ENCODE peak calls at places on chromosomes 13 and 19, in five cellular contexts. M, E, T, K and I are unnamed samples.

GRCh38 chr19:3788991-3789778 is 3.0 kb upstream of the MATK start:
- DNase-seq in M (no peak), E (no peak), T (no peak), K (no peak), I (no peak)

GRCh38 chr13:63731896-63732295 is 2316.2 kb upstream of the PCDH20 start:
- DNase-seq in M (no peak), E (no peak), T (peak), K (no peak), I (no peak)

GRCh38 chr19:30686252-30686762 is 314.1 kb downstream of the ZNF536 start:
- DNase-seq in M (no peak), E (no peak), T (no peak), K (no peak), I (no peak)

GRCh38 chr13:52848455-52849190 is at the start of gene PCDH8:
- DNase-seq in M (no peak), E (no peak), T (no peak), K (no peak), I (peak)

GRCh38 chr19:35562336-35562735 is 1.1 kb downstream of the ATP4A start:
- DNase-seq in M (no peak), E (no peak), T (no peak), K (no peak), I (no peak)

GRCh38 chr13:111661052-111661451 is 340.6 kb downstream of the TEX29 start:
- DNase-seq in M (no peak), E (no peak), T (no peak), K (no peak), I (no peak)

GRCh38 chr13:24274452-24274971 is 34.9 kb upstream of the C1QTNF9 start:
- DNase-seq in M (no peak), E (no peak), T (no peak), K (no peak), I (no peak)

GRCh38 chr19:10431943-10432735 is 11.8 kb downstream of the PDE4A start:
- DNase-seq in M (peak), E (no peak), T (no peak), K (no peak), I (peak)

GRCh38 chr19:13102666-13103584 is at the start of gene LYL1:
- DNase-seq in M (peak), E (no peak), T (peak), K (peak), I (peak)

GRCh38 chr19:14107581-14108461 is 9.7 kb downstream of the PRKACA start:
- DNase-seq in M (no peak), E (no peak), T (no peak), K (peak), I (no peak)

GRCh38 chr19:4144666-4145261 is 8.7 kb upstream of the CREB3L3 start:
- DNase-seq in M (peak), E (no peak), T (no peak), K (peak), I (no peak)

GRCh38 chr19:35500611-35501010 is 10.3 kb upstream of the KRTDAP start:
- DNase-seq in M (no peak), E (no peak), T (no peak), K (no peak), I (no peak)

GRCh38 chr19:34305221-34306058 is 51.1 kb downstream of the GARRE1 start:
- DNase-seq in M (no peak), E (no peak), T (no peak), K (no peak), I (no peak)

GRCh38 chr19:35444735-35445134 is 3.3 kb upstream of the FFAR2 start:
- DNase-seq in M (no peak), E (no peak), T (no peak), K (no peak), I (no peak)

GRCh38 chr19:44741841-44742352 is 6.6 kb upstream of the BCL3 start:
- DNase-seq in M (peak), E (no peak), T (peak), K (peak), I (no peak)

GRCh38 chr13:52738719-52739467 is 727 bp downstream of the CNMD start:
- DNase-seq in M (peak), E (no peak), T (no peak), K (no peak), I (peak)

GRCh38 chr13:27569405-27569804 is 50.9 kb downstream of the LNX2 start:
- DNase-seq in M (no peak), E (no peak), T (no peak), K (no peak), I (no peak)

GRCh38 chr13:27574661-27575060 is 45.7 kb downstream of the LNX2 start:
- DNase-seq in M (no peak), E (no peak), T (no peak), K (no peak), I (no peak)

GRCh38 chr13:27578121-27579030 is 42.0 kb downstream of the LNX2 start:
- DNase-seq in M (no peak), E (no peak), T (no peak), K (peak), I (no peak)

DNA sequence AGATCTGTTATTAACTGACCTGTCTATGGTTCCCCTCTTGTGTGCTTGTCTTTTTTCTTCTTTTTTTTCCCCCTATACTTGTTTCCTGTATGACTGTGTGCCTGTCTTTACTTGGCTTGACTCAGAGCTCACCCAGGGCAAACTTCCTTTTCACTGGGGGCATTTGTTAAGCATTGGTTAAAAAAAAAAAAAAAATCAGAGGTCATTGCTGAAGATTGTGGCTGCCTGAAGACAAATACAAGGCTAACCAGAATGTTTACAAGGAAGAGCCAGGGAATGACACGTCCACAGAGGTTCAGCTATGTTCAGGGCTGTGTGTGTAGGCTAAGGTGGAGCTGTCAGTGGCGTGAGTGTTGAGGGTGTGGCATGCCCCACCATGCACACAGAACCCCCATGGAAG is 47.1 kb downstream of the LNX2 start:
- DNase-seq in M (no peak), E (no peak), T (peak), K (peak), I (no peak)
- TF ChIP-seq USF2 in M (no peak), E (no peak), T (no peak), K (no peak), I (no peak)

GRCh38 chr19:16593181-16593580 is 21.0 kb upstream of the SLC35E1 start:
- DNase-seq in M (no peak), E (no peak), T (no peak), K (no peak), I (no peak)
- TF ChIP-seq JUN in M (no peak), E (no peak), T (no peak), K (no peak), I (no peak)

GRCh38 chr13:113361406-113361805 is 2.5 kb downstream of the GRTP1 start:
- DNase-seq in M (no peak), E (no peak), T (no peak), K (no peak), I (no peak)
- TF ChIP-seq USF2 in M (no peak), E (no peak), T (no peak), K (no peak), I (no peak)

GRCh38 chr13:104522235-104523072 is 1456.2 kb upstream of the SLC10A2 start:
- DNase-seq in M (no peak), E (no peak), T (no peak), K (no peak), I (no peak)
- TF ChIP-seq JUN in M (no peak), E (no peak), T (no peak), K (no peak), I (no peak)

GRCh38 chr13:109703250-109703649 is 83.1 kb downstream of the IRS2 start:
- DNase-seq in M (no peak), E (no peak), T (no peak), K (no peak), I (no peak)

GRCh38 chr13:109698779-109699178 is 87.6 kb downstream of the IRS2 start:
- DNase-seq in M (no peak), E (no peak), T (no peak), K (no peak), I (no peak)

GRCh38 chr13:109697936-109698335 is 88.4 kb downstream of the IRS2 start:
- DNase-seq in M (peak), E (no peak), T (no peak), K (no peak), I (no peak)

GRCh38 chr13:109700176-109700575 is 86.2 kb downstream of the IRS2 start:
- DNase-seq in M (peak), E (no peak), T (no peak), K (peak), I (no peak)

DNA sequence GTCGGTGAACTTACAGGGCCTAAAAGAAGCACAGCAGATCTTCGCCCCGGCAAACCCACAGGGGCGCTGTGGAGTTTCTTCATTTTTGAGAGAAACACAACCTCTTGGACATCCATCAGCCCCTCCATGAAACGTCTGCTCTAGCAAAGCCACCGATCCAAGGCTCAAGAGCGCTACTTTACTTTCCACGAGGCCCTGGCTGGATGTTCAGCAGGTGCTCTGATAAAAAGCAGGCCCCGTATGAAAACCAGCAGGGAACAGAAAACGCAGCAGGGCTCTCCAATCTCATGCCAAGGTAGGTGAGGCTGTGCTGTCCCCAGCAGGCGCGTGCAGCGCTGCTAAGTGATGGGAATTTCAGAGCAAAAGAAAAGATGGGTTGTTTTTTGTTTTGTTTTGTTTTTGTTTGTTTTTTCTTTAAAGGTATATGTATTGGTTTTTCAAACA is 86.7 kb downstream of the IRS2 start:
- DNase-seq in M (peak), E (no peak), T (no peak), K (no peak), I (peak)
- TF ChIP-seq USF2 in M (no peak), E (no peak), T (no peak), K (no peak), I (no peak)

GRCh38 chr13:32259116-32259515 is 56.0 kb downstream of the ZAR1L start:
- DNase-seq in M (no peak), E (no peak), T (peak), K (peak), I (no peak)

GRCh38 chr13:32262619-32263018 is 52.5 kb downstream of the ZAR1L start:
- DNase-seq in M (no peak), E (no peak), T (no peak), K (no peak), I (no peak)

GRCh38 chr13:32262165-32262564 is 53.0 kb downstream of the ZAR1L start:
- DNase-seq in M (no peak), E (no peak), T (no peak), K (no peak), I (no peak)

GRCh38 chr13:32264407-32264806 is 50.8 kb downstream of the ZAR1L start:
- DNase-seq in M (no peak), E (no peak), T (no peak), K (no peak), I (no peak)

GRCh38 chr13:32261567-32261966 is 53.6 kb downstream of the ZAR1L start:
- DNase-seq in M (peak), E (no peak), T (no peak), K (no peak), I (no peak)
- TF ChIP-seq JUN in M (peak), E (no peak), T (no peak), K (no peak), I (no peak)

DNA sequence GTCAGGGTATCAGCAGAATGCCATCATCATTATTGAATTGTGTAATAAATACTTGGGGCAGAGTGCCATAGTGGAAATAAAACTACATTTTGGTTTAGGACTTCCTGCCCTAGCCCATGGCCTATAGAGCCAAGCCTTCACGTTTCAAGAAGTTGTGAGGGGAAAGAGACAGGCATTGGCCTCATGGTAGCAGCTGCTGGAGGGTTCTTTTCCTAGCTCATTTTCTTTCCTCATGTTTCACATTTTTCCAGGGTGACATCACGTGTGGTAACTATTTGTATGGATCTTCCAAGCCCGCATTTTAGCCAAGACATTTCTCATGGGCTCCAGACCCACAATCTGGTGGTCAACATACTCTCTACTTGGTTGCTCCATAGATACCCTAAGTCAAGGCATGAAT is 80.4 kb downstream of the LRCH1 start:
- DNase-seq in M (no peak), E (no peak), T (peak), K (peak), I (no peak)
- TF ChIP-seq USF2 in M (no peak), E (no peak), T (no peak), K (no peak), I (no peak)

GRCh38 chr13:25575562-25575961 is 203.8 kb downstream of the ATP8A2 start:
- DNase-seq in M (no peak), E (no peak), T (no peak), K (no peak), I (no peak)

GRCh38 chr13:25584975-25585374 is 213.2 kb downstream of the ATP8A2 start:
- DNase-seq in M (peak), E (no peak), T (no peak), K (no peak), I (no peak)

GRCh38 chr13:25581351-25581750 is 209.6 kb downstream of the ATP8A2 start:
- DNase-seq in M (no peak), E (no peak), T (no peak), K (no peak), I (no peak)
- TF ChIP-seq JUN in M (no peak), E (no peak), T (no peak), K (no peak), I (no peak)

GRCh38 chr19:1362385-1363257 is 21.1 kb upstream of the NDUFS7 start:
- DNase-seq in M (no peak), E (no peak), T (no peak), K (no peak), I (no peak)

GRCh38 chr19:1363599-1363998 is 20.1 kb upstream of the NDUFS7 start:
- DNase-seq in M (no peak), E (no peak), T (no peak), K (no peak), I (no peak)

GRCh38 chr19:1360126-1360817 is 23.4 kb upstream of the NDUFS7 start:
- DNase-seq in M (no peak), E (no peak), T (no peak), K (no peak), I (no peak)

GRCh38 chr19:1361601-1362384 is 21.9 kb upstream of the NDUFS7 start:
- DNase-seq in M (no peak), E (no peak), T (no peak), K (no peak), I (no peak)

DNA sequence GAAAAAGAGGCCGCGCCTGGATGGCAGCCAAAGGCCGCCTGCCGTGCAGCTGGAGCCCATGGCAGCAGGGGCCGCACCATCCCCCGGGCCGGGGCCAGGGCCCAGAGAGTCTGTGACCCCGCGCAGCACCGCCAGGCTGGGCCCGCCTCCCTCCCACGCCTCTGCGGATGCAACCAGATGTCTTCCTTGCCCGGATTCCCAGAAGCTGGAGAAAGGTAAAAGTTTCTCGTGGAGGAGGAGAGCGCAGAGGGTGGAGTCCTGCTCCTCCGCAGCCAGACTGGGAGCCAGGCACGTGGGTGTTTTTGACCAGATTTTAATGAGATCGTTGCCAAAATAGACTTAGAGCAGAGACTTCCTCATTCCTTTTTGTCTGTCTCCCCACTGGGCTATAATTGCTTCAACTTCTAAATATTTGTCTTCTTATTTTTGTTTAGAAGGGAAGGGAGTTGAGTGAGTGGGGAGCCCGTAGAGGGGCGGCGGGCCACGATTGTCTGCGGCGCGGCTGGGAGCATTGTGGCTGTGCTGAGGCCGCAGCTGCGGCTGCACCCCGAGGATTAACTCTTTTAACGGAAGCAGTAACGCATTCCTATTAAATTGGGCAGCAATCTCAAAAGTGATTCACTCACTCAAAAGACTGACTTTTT is 22.8 kb upstream of the NDUFS7 start:
- DNase-seq in M (no peak), E (no peak), T (no peak), K (no peak), I (no peak)
- TF ChIP-seq USF2 in M (no peak), E (no peak), T (no peak), K (no peak), I (no peak)